ENCODE peak calls at places on chromosomes 6 and 20, in ten cellular contexts. L is coronary artery, K is lung, Y is fibroblast of lung, J is GM04504, A is DMS79, G is heart left ventricle, T is posterior cingulate gyrus, U is IMR-90, M is posterior vena cava. Z is an unnamed sample.

GRCh38 chr20:47453167-47453782 is 48.4 kb upstream of the NCOA3 start:
- DNase-seq in L (no peak), K (no peak), Y (peak), J (peak), A (no peak), G (no peak), T (no peak), U (peak), M (peak), Z (peak)

GRCh38 chr6:158356586-158357546 is 44.6 kb downstream of the TULP4 start:
- DNase-seq in L (no peak), K (no peak), Y (no peak), J (no peak), A (no peak), G (no peak), T (peak), U (no peak), M (no peak), Z (no peak)

GRCh38 chr6:69866351-69867074 is at the start of gene COL19A1:
- DNase-seq in L (no peak), K (no peak), Y (no peak), J (no peak), A (no peak), G (peak), T (peak), U (no peak), M (peak), Z (peak)

GRCh38 chr20:31452575-31452974 is 12.1 kb downstream of the DEFB123 start:
- DNase-seq in L (no peak), K (no peak), Y (no peak), J (no peak), A (no peak), G (no peak), T (no peak), U (no peak), M (no peak), Z (no peak)

GRCh38 chr20:61805365-61805764 is 260.3 kb downstream of the TAF4 start:
- DNase-seq in L (no peak), K (no peak), Y (no peak), J (no peak), A (no peak), G (no peak), T (peak), U (no peak), M (peak), Z (no peak)

GRCh38 chr6:79031821-79032590 is 46.0 kb downstream of the PHIP start:
- DNase-seq in L (no peak), K (no peak), Y (peak), J (peak), A (no peak), G (no peak), T (no peak), U (peak), M (no peak), Z (peak)

GRCh38 chr6:12890171-12890790 is 173.7 kb downstream of the PHACTR1 start:
- DNase-seq in L (no peak), K (no peak), Y (no peak), J (no peak), A (no peak), G (no peak), T (no peak), U (no peak), M (no peak), Z (no peak)

GRCh38 chr20:19522080-19522801 is 235.8 kb upstream of the RIN2 start:
- DNase-seq in L (no peak), K (no peak), Y (no peak), J (no peak), A (no peak), G (no peak), T (no peak), U (no peak), M (no peak), Z (no peak)

GRCh38 chr6:20564777-20565176 is 30.5 kb downstream of the CDKAL1 start:
- DNase-seq in L (no peak), K (no peak), Y (no peak), J (no peak), A (no peak), G (no peak), T (no peak), U (peak), M (no peak), Z (no peak)

GRCh38 chr6:95487817-95488216 is 89.5 kb upstream of the MANEA start:
- DNase-seq in L (no peak), K (no peak), Y (no peak), J (no peak), A (no peak), G (no peak), T (no peak), U (no peak), M (no peak), Z (no peak)

GRCh38 chr6:40162074-40162473 is 227.8 kb upstream of the MOCS1 start:
- DNase-seq in L (no peak), K (no peak), Y (no peak), J (no peak), A (no peak), G (no peak), T (no peak), U (no peak), M (no peak), Z (no peak)

GRCh38 chr6:142014515-142014914 is 118.2 kb upstream of the GJE1 start:
- DNase-seq in L (no peak), K (no peak), Y (peak), J (peak), A (no peak), G (no peak), T (no peak), U (peak), M (no peak), Z (peak)

GRCh38 chr6:27748662-27749061 is 163.5 kb downstream of the OR2B2 start:
- DNase-seq in L (no peak), K (no peak), Y (no peak), J (no peak), A (no peak), G (no peak), T (no peak), U (no peak), M (no peak), Z (no peak)